ENCODE peak calls at places on chromosomes 5 and 9, in six cellular contexts. W is iris pigment epithelial cell; F is NCI-H1048; H is T-helper 1 cell; U is activated CD4-positive, alpha-beta T cell treated with anti-CD3 and anti-CD28 coated beads for 1 hour; A is mesothelial cell of epicardium. N is an unnamed sample.

GRCh38 chr9:86741311-86742215 is 205.7 kb downstream of the GAS1 start:
- DNase-seq in F (no peak), A (no peak), U (no peak), W (peak; percentile 82), H (no peak), N (no peak)

GRCh38 chr5:178324481-178325310 is 92.1 kb upstream of the PHYKPL start:
- DNase-seq in F (no peak), H (no peak), A (peak; percentile 15), W (no peak), U (no peak), N (peak; percentile 10)

GRCh38 chr9:128735373-128735772 is 11.4 kb upstream of the ZDHHC12 start:
- DNase-seq in H (no peak), F (no peak), W (no peak), U (no peak), A (no peak), N (no peak)

GRCh38 chr9:72755836-72756235 is 197.0 kb downstream of the ALDH1A1 start:
- DNase-seq in F (no peak), W (no peak), A (no peak), H (no peak), U (no peak), N (no peak)

GRCh38 chr5:146825033-146825432 is 53.5 kb downstream of the PPP2R2B start:
- DNase-seq in W (peak; percentile 51), U (no peak), F (no peak), A (peak; percentile 53), H (no peak), N (no peak)

GRCh38 chr9:109766351-109766750 is 13.6 kb upstream of the PALM2AKAP2 start:
- DNase-seq in F (no peak), H (no peak), U (no peak), W (peak; percentile 97), A (no peak), N (no peak)

GRCh38 chr5:151872701-151873100 is 52.0 kb downstream of the GLRA1 start:
- DNase-seq in U (no peak), A (no peak), W (no peak), H (no peak), F (no peak), N (no peak)

GRCh38 chr9:126822873-126823272 is 18.0 kb downstream of the ZBTB43 start:
- DNase-seq in F (no peak), A (no peak), U (no peak), H (no peak), W (no peak), N (no peak)

GRCh38 chr9:36543916-36544315 is 28.8 kb upstream of the MELK start:
- DNase-seq in W (peak; percentile 18), A (no peak), H (no peak), U (no peak), F (no peak), N (no peak)

GRCh38 chr5:38340961-38341500 is 82.7 kb downstream of the EGFLAM start:
- DNase-seq in F (no peak), W (no peak), H (no peak), A (no peak), U (no peak), N (no peak)

GRCh38 chr5:16025681-16026080 is 153.9 kb downstream of the MARCHF11 start:
- DNase-seq in A (no peak), U (no peak), F (no peak), W (no peak), H (no peak), N (no peak)

GRCh38 chr9:77903666-77904248 is 127.9 kb downstream of the GNAQ start:
- DNase-seq in H (no peak), F (no peak), U (no peak), W (no peak), A (no peak), N (no peak)

GRCh38 chr9:107480386-107480789 is 9.2 kb downstream of the KLF4 start:
- DNase-seq in W (peak; percentile 79), U (no peak), F (no peak), A (no peak), H (no peak), N (no peak)

GRCh38 chr5:59793000-59793399 is 100.5 kb downstream of the PDE4D start:
- DNase-seq in U (no peak), A (no peak), W (peak; percentile 95), F (no peak), H (no peak), N (no peak)

GRCh38 chr9:118091676-118092490 is 387.7 kb downstream of the TLR4 start:
- DNase-seq in W (no peak), A (no peak), H (no peak), U (no peak), F (no peak), N (no peak)

GRCh38 chr5:159098285-159099048 is 1.2 kb downstream of the EBF1 start:
- DNase-seq in U (no peak), A (no peak), H (no peak), F (no peak), W (no peak), N (no peak)

GRCh38 chr5:149422429-149423286 is 43.6 kb upstream of the IL17B start:
- DNase-seq in W (peak; percentile 94), A (peak; percentile 66), U (no peak), F (no peak), H (no peak), N (no peak)

GRCh38 chr9:93673844-93674334 is 97.5 kb downstream of the PHF2 start:
- DNase-seq in W (no peak), A (peak; percentile 18), H (no peak), F (no peak), U (no peak), N (no peak)

GRCh38 chr5:42950466-42951168 is 89.5 kb downstream of the ANXA2R start:
- DNase-seq in F (no peak), W (peak; percentile 100), H (peak; percentile 55), A (no peak), U (peak; percentile 59), N (peak; percentile 60)

GRCh38 chr9:6907772-6908381 is 150.1 kb downstream of the KDM4C start:
- DNase-seq in H (no peak), U (no peak), W (peak; percentile 37), F (no peak), A (no peak), N (no peak)

GRCh38 chr9:82670000-82670399 is 392.9 kb downstream of the RASEF start:
- DNase-seq in A (no peak), W (no peak), F (no peak), U (no peak), H (no peak), N (no peak)

GRCh38 chr9:135718616-135719015 is 16.6 kb downstream of the KCNT1 start:
- DNase-seq in F (no peak), W (peak; percentile 50), A (no peak), H (no peak), U (no peak), N (no peak)

GRCh38 chr9:38026021-38026809 is 42.8 kb downstream of the SHB start:
- DNase-seq in U (no peak), W (peak; percentile 97), F (no peak), A (no peak), H (no peak), N (no peak)

GRCh38 chr5:16411741-16412455 is 53.7 kb downstream of the ZNF622 start:
- DNase-seq in F (no peak), U (no peak), H (no peak), W (peak; percentile 4), A (no peak), N (no peak)

GRCh38 chr5:149687789-149688188 is 42.3 kb upstream of the PPARGC1B start:
- DNase-seq in F (no peak), A (no peak), H (no peak), U (no peak), W (no peak), N (no peak)

GRCh38 chr5:116084231-116084630 is 594 bp upstream of the COMMD10 start:
- DNase-seq in A (no peak), F (no peak), U (no peak), H (peak; percentile 4), W (peak; percentile 35), N (no peak)

GRCh38 chr5:169850407-169850806 is 129.9 kb downstream of the INSYN2B start:
- DNase-seq in W (no peak), U (no peak), F (no peak), A (no peak), H (no peak), N (no peak)

GRCh38 chr9:38713426-38713825 is 6.5 kb downstream of the FAM240B start:
- DNase-seq in W (peak; percentile 96), F (no peak), U (no peak), A (no peak), H (no peak), N (no peak)

GRCh38 chr5:78283802-78284201 is 10.7 kb downstream of the AP3B1 start:
- DNase-seq in U (no peak), A (no peak), F (no peak), W (no peak), H (no peak), N (no peak)

GRCh38 chr9:134895849-134896833 is 15.5 kb downstream of the FCN2 start:
- DNase-seq in U (no peak), H (no peak), A (no peak), W (peak; percentile 85), F (no peak), N (no peak)

GRCh38 chr5:88556415-88556814 is 287.8 kb upstream of the TMEM161B start:
- DNase-seq in H (no peak), W (no peak), A (no peak), F (no peak), U (no peak), N (no peak)

GRCh38 chr9:133737774-133738038 is 446 bp downstream of the SARDH start:
- DNase-seq in H (no peak), A (no peak), F (no peak), U (no peak), W (no peak), N (no peak)

GRCh38 chr5:165094782-165095181 is 1589.4 kb downstream of the MAT2B start:
- DNase-seq in W (no peak), A (no peak), F (no peak), U (no peak), H (no peak), N (no peak)

GRCh38 chr9:16028516-16028915 is 475.7 kb downstream of the CCDC171 start:
- DNase-seq in H (no peak), U (no peak), W (no peak), F (no peak), A (no peak), N (no peak)

GRCh38 chr9:71854811-71855210 is 56.2 kb downstream of the ABHD17B start:
- DNase-seq in F (no peak), U (no peak), A (no peak), W (no peak), H (no peak), N (no peak)

GRCh38 chr5:173880306-173880985 is 7.7 kb upstream of the CPEB4 start:
- DNase-seq in H (no peak), A (no peak), F (no peak), U (no peak), W (peak; percentile 96), N (no peak)

GRCh38 chr9:97176206-97176605 is 131.3 kb upstream of the CCDC180 start:
- DNase-seq in F (no peak), A (no peak), H (no peak), W (peak; percentile 0), U (no peak), N (no peak)

GRCh38 chr9:135340726-135341475 is 138.7 kb upstream of the PPP1R26 start:
- DNase-seq in H (no peak), U (no peak), F (no peak), W (no peak), A (no peak), N (no peak)